ENCODE peak calls at places on chromosomes 4 and X, in seven cellular contexts. H, V, G, J, T, R and M are unnamed samples.

GRCh38 chr4:99323761-99324160 is 2.6 kb upstream of the ADH1B start:
- DNase-seq in G (no peak), T (no peak), J (no peak), R (no peak), V (no peak), H (no peak), M (no peak)

GRCh38 chr4:168840988-168841681 is 168.9 kb downstream of the CBR4 start:
- DNase-seq in T (no peak), V (no peak), H (no peak), G (no peak), J (no peak), R (no peak), M (no peak)

GRCh38 chr4:33924239-33924638 is 2320.1 kb downstream of the ARAP2 start:
- DNase-seq in G (peak; percentile 6), H (no peak), J (no peak), V (peak; percentile 8), R (no peak), T (no peak), M (no peak)

GRCh38 chrX:152869972-152870371 is 27.9 kb upstream of the ZNF185 start:
- DNase-seq in R (no peak), G (no peak), H (no peak), T (no peak), V (no peak), J (no peak), M (no peak)

GRCh38 chr4:157992038-157992706 is 180.7 kb downstream of the GASK1B start:
- DNase-seq in H (no peak), G (peak; percentile 68), J (no peak), R (no peak), T (no peak), V (peak; percentile 72), M (peak; percentile 38)

GRCh38 chr4:145061325-145061920 is 36.6 kb downstream of the ANAPC10 start:
- DNase-seq in J (no peak), H (no peak), V (peak; percentile 24), R (no peak), T (no peak), G (peak; percentile 57), M (peak; percentile 9)

GRCh38 chr4:138248058-138248457 is 5.9 kb upstream of the SLC7A11 start:
- DNase-seq in G (peak; percentile 57), J (no peak), V (no peak), T (no peak), H (no peak), R (no peak), M (no peak)

GRCh38 chrX:78123190-78123589 is 16.3 kb downstream of the TAF9B start:
- DNase-seq in R (no peak), V (no peak), H (no peak), G (no peak), J (no peak), T (no peak), M (no peak)

GRCh38 chr4:187799735-187800134 is 195.8 kb upstream of the ZFP42 start:
- DNase-seq in J (no peak), G (no peak), T (no peak), H (no peak), R (no peak), V (no peak), M (no peak)

GRCh38 chr4:51853027-51853682 is 10.2 kb downstream of the DCUN1D4 start:
- DNase-seq in V (no peak), G (peak; percentile 14), T (peak; percentile 82), R (no peak), H (peak; percentile 32), J (no peak), M (no peak)

GRCh38 chr4:51851090-51851936 is 8.4 kb downstream of the DCUN1D4 start:
- DNase-seq in H (no peak), J (no peak), T (peak; percentile 86), V (peak; percentile 10), G (no peak), R (no peak), M (no peak)

GRCh38 chr4:51850294-51850693 is 7.3 kb downstream of the DCUN1D4 start:
- DNase-seq in G (no peak), V (no peak), T (peak; percentile 37), J (no peak), R (no peak), H (no peak), M (no peak)

GRCh38 chr4:51849430-51849829 is 6.5 kb downstream of the DCUN1D4 start:
- DNase-seq in R (no peak), G (no peak), H (no peak), V (no peak), J (no peak), T (peak; percentile 68), M (no peak)

GRCh38 chr4:51851937-51852290 is 9.0 kb downstream of the DCUN1D4 start:
- DNase-seq in R (no peak), J (no peak), H (no peak), T (peak; percentile 5), V (peak; percentile 68), G (no peak), M (no peak)
- H3K4me1 ChIP-seq in R (no peaks in the 10 kb centered on the region), J (peaks cover 3% of the 10 kb centered on the region), H (peaks cover 40% of the 10 kb centered on the region), T (peaks cover 97% of the 10 kb centered on the region), V (peaks cover 99% of the 10 kb centered on the region), G (peaks cover 35% of the 10 kb centered on the region), M (no peaks in the 10 kb centered on the region)

GRCh38 chr4:10118355-10119004 is 1.9 kb upstream of the WDR1 start:
- DNase-seq in H (no peak), R (no peak), G (no peak), V (no peak), J (no peak), T (no peak), M (no peak)
- H3K4me3 ChIP-seq in H (no peak overlapping the region), R (no peak overlapping the region), G (no peak overlapping the region), V (no peak overlapping the region), J (no peak overlapping the region), T (no peak overlapping the region), M (peak overlapping the region; percentile 66)

DNA sequence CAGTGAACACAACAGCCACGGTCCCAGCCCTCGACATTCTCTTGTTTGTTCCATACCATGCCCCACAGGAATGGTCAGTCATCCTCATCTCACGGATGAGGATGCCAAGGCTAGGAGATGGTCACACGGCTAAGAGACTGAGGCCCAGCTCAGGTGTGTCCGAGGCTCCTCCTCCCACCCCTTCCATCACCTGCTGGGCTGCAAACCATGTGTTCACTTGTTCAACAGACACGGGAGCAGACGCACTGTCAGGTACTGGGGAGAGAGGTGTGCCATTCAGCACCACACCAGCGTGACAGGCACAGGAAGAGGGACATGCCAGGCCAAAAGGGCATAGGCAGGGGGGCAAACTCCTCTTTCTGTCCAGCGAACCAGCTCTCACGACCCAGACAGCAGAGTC is 45.9 kb downstream of the ABLIM2 start:
- DNase-seq in J (no peak), R (no peak), V (no peak), H (peak; percentile 39), G (no peak), T (no peak), M (no peak)
- H3K4me1 ChIP-seq in J (no peaks in the 10 kb centered on the region), R (no peaks in the 10 kb centered on the region), V (peaks cover 3% of the 10 kb centered on the region), H (peaks cover 35% of the 10 kb centered on the region), G (peaks cover 7% of the 10 kb centered on the region), T (peaks cover 15% of the 10 kb centered on the region), M (peaks cover 22% of the 10 kb centered on the region)

DNA sequence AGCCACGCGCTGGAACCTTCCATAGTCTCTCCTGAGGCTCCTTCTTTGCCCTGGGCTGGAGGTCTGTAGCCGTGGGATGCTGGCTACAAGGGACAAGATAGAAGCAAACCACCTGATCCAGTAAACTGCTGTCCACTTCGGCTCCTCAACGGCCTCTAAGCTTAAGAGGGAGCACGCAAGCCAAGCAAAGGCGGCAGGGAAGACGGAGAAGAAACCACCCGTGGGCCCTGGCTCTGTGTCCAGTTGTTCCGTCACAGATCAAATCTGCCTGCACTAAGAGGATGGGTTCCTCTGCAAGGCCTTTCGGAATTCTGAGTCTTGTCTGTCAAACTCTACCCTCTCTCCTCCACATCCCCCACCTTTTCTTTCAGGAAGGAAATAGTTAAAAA is 401 bp upstream of the EDNRA start:
- DNase-seq in T (no peak), H (no peak), V (no peak), R (peak; percentile 35), G (no peak), J (no peak), M (no peak)
- H3K4me3 ChIP-seq in T (peak overlapping the region; percentile 51), H (peak overlapping the region; percentile 26), V (peak overlapping the region; percentile 78), R (peak overlapping the region; percentile 86), G (peak overlapping the region; percentile 44), J (peak overlapping the region; percentile 58), M (peak overlapping the region; percentile 65)

DNA sequence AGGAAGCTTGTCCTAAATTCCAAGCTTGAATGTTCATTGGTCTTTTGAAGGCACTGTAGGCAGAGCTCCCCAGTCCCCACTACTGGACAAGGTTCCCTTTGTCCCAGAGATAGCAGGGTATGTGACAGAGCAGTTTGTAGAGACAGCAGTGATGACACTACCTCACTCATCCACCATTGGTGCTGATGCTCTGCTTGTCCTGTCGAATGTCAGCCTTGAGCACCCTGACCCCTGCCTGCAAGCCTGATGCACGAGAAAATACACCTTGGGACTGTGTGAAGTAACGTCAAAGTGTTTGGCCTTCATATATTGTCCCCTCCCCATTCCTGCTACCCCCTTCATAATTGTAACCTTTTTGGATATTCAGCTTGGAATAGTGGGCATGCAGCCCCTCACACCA is 188.9 kb upstream of the EOLA2 start:
- DNase-seq in G (no peak), T (no peak), J (no peak), R (no peak), V (no peak), H (no peak), M (no peak)
- H3K4me1 ChIP-seq in G (no peaks in the 10 kb centered on the region), T (no peaks in the 10 kb centered on the region), J (no peaks in the 10 kb centered on the region), R (no peaks in the 10 kb centered on the region), V (no peaks in the 10 kb centered on the region), H (no peaks in the 10 kb centered on the region), M (no peaks in the 10 kb centered on the region)

GRCh38 chrX:40083979-40084359 is 13.8 kb downstream of the BCOR start:
- DNase-seq in R (no peak), T (no peak), V (no peak), H (no peak), G (no peak), J (no peak), M (no peak)
- H3K4me3 ChIP-seq in R (peak overlapping the region; percentile 33), T (peak overlapping the region; percentile 50), V (peak overlapping the region; percentile 48), H (peak overlapping the region; percentile 25), G (no peak overlapping the region), J (peak overlapping the region; percentile 38), M (peak overlapping the region; percentile 32)

GRCh38 chrX:19728083-19728648 is 159.2 kb downstream of the SH3KBP1 start:
- DNase-seq in J (no peak), H (no peak), V (no peak), G (no peak), R (no peak), T (no peak), M (no peak)

GRCh38 chrX:19725545-19726102 is 161.8 kb downstream of the SH3KBP1 start:
- DNase-seq in R (no peak), H (no peak), V (no peak), J (no peak), G (peak; percentile 19), T (no peak), M (no peak)

GRCh38 chrX:19721726-19722370 is 165.6 kb downstream of the SH3KBP1 start:
- DNase-seq in J (peak; percentile 64), T (no peak), H (no peak), R (no peak), G (no peak), V (no peak), M (no peak)

GRCh38 chrX:19723427-19723826 is 164.0 kb downstream of the SH3KBP1 start:
- DNase-seq in J (no peak), V (no peak), R (no peak), T (no peak), H (no peak), G (peak; percentile 35), M (no peak)

GRCh38 chrX:19724409-19724808 is 163.0 kb downstream of the SH3KBP1 start:
- DNase-seq in V (no peak), T (no peak), R (no peak), J (no peak), G (no peak), H (no peak), M (no peak)
- H3K4me1 ChIP-seq in V (no peaks in the 10 kb centered on the region), T (peaks cover 6% of the 10 kb centered on the region), R (no peaks in the 10 kb centered on the region), J (peaks cover 7% of the 10 kb centered on the region), G (peaks cover 56% of the 10 kb centered on the region), H (no peaks in the 10 kb centered on the region), M (no peaks in the 10 kb centered on the region)

GRCh38 chrX:19874391-19875050 is 12.9 kb downstream of the SH3KBP1 start:
- DNase-seq in V (no peak), G (no peak), J (no peak), R (no peak), H (no peak), T (no peak), M (no peak)
- H3K4me3 ChIP-seq in V (no peak overlapping the region), G (no peak overlapping the region), J (no peak overlapping the region), R (no peak overlapping the region), H (no peak overlapping the region), T (no peak overlapping the region), M (no peak overlapping the region)